ENCODE peak calls at places on chromosomes 1 and 21, in seven cellular contexts. One of them, this sample, is unnamed.

GRCh38 chr1:165828581-165829329 is 1.3 kb downstream of the UCK2 start:
- DNase-seq in cardiac muscle cell: peak
- DNase-seq in AG10803: peak
- DNase-seq in bronchial epithelial cell: peak
- DNase-seq in CD4-positive, alpha-beta memory T cell: no peak
- DNase-seq in skeletal muscle cell: peak
- DNase-seq in HepG2: peak
- DNase-seq in this sample: peak

GRCh38 chr1:78177708-78178270 is 132.0 kb downstream of the GIPC2 start:
- DNase-seq in HepG2: no peak
- DNase-seq in AG10803: no peak
- DNase-seq in skeletal muscle cell: no peak
- DNase-seq in cardiac muscle cell: no peak
- DNase-seq in bronchial epithelial cell: no peak
- DNase-seq in CD4-positive, alpha-beta memory T cell: no peak
- DNase-seq in this sample: peak

GRCh38 chr1:184838374-184838995 is 83.8 kb upstream of the EDEM3 start:
- DNase-seq in cardiac muscle cell: no peak
- DNase-seq in CD4-positive, alpha-beta memory T cell: no peak
- DNase-seq in AG10803: peak
- DNase-seq in skeletal muscle cell: peak
- DNase-seq in HepG2: no peak
- DNase-seq in bronchial epithelial cell: peak
- DNase-seq in this sample: no peak

GRCh38 chr1:161727343-161727924 is 6.1 kb downstream of the FCRLB start:
- DNase-seq in skeletal muscle cell: peak
- DNase-seq in bronchial epithelial cell: no peak
- DNase-seq in cardiac muscle cell: no peak
- DNase-seq in HepG2: no peak
- DNase-seq in CD4-positive, alpha-beta memory T cell: peak
- DNase-seq in AG10803: peak
- DNase-seq in this sample: peak

GRCh38 chr1:20551945-20552727 is at the start of gene FAM43B:
- DNase-seq in skeletal muscle cell: no peak
- DNase-seq in bronchial epithelial cell: no peak
- DNase-seq in CD4-positive, alpha-beta memory T cell: no peak
- DNase-seq in cardiac muscle cell: peak
- DNase-seq in HepG2: peak
- DNase-seq in AG10803: no peak
- DNase-seq in this sample: peak

GRCh38 chr1:169466259-169467230 is 19.2 kb downstream of the SLC19A2 start:
- DNase-seq in bronchial epithelial cell: peak
- DNase-seq in skeletal muscle cell: no peak
- DNase-seq in HepG2: peak
- DNase-seq in cardiac muscle cell: peak
- DNase-seq in CD4-positive, alpha-beta memory T cell: no peak
- DNase-seq in AG10803: peak
- DNase-seq in this sample: peak

GRCh38 chr1:8497196-8497878 is 179.4 kb downstream of the SLC45A1 start:
- DNase-seq in AG10803: peak
- DNase-seq in skeletal muscle cell: peak
- DNase-seq in HepG2: no peak
- DNase-seq in cardiac muscle cell: no peak
- DNase-seq in bronchial epithelial cell: peak
- DNase-seq in CD4-positive, alpha-beta memory T cell: no peak
- DNase-seq in this sample: no peak

GRCh38 chr1:204503122-204503912 is 8.7 kb upstream of the PIK3C2B start:
- DNase-seq in skeletal muscle cell: peak
- DNase-seq in cardiac muscle cell: peak
- DNase-seq in CD4-positive, alpha-beta memory T cell: peak
- DNase-seq in bronchial epithelial cell: peak
- DNase-seq in HepG2: peak
- DNase-seq in AG10803: peak
- DNase-seq in this sample: peak

GRCh38 chr1:161218301-161219077 is 3.4 kb downstream of the FCER1G start:
- DNase-seq in HepG2: peak
- DNase-seq in AG10803: no peak
- DNase-seq in skeletal muscle cell: no peak
- DNase-seq in bronchial epithelial cell: no peak
- DNase-seq in cardiac muscle cell: no peak
- DNase-seq in CD4-positive, alpha-beta memory T cell: no peak
- DNase-seq in this sample: no peak

GRCh38 chr1:225454733-225455132 is 26.9 kb upstream of the LBR start:
- DNase-seq in CD4-positive, alpha-beta memory T cell: no peak
- DNase-seq in bronchial epithelial cell: peak
- DNase-seq in HepG2: no peak
- DNase-seq in skeletal muscle cell: peak
- DNase-seq in AG10803: peak
- DNase-seq in cardiac muscle cell: no peak
- DNase-seq in this sample: no peak

GRCh38 chr21:46202592-46203202 is 18.4 kb upstream of the SPATC1L start:
- DNase-seq in AG10803: no peak
- DNase-seq in skeletal muscle cell: no peak
- DNase-seq in cardiac muscle cell: no peak
- DNase-seq in CD4-positive, alpha-beta memory T cell: no peak
- DNase-seq in HepG2: no peak
- DNase-seq in bronchial epithelial cell: no peak
- DNase-seq in this sample: peak

GRCh38 chr1:226634611-226635246 is 86.2 kb downstream of the STUM start:
- DNase-seq in HepG2: no peak
- DNase-seq in AG10803: no peak
- DNase-seq in CD4-positive, alpha-beta memory T cell: no peak
- DNase-seq in cardiac muscle cell: no peak
- DNase-seq in skeletal muscle cell: no peak
- DNase-seq in bronchial epithelial cell: no peak
- DNase-seq in this sample: no peak

DNA sequence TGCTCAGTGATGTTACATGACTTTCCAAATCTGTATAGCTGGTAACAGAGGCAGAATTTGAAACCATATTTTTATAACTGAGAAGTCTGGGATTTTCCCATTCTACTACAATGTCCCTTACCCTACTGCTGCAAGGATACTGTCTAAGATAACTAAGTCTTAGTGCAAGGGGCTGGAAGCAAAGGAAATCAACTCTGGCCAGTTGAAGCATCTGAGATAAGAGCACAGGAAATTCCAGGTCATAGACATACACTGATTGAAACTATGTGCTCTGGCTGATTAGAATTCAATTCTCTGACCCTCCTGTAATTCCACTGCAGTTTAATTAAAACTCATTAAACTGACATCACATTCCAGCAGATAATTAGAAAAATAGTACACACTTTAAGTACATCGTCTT is 267.7 kb upstream of the C1orf87 start:
- DNase-seq in HepG2: no peak
- DNase-seq in CD4-positive, alpha-beta memory T cell: no peak
- DNase-seq in cardiac muscle cell: no peak
- DNase-seq in AG10803: no peak
- DNase-seq in skeletal muscle cell: no peak
- DNase-seq in bronchial epithelial cell: no peak
- DNase-seq in this sample: no peak
- H3K4me3 ChIP-seq in HepG2: no peak
- H3K4me3 ChIP-seq in CD4-positive, alpha-beta memory T cell: no peak
- H3K4me3 ChIP-seq in cardiac muscle cell: no peak
- H3K4me3 ChIP-seq in AG10803: no peak
- H3K4me3 ChIP-seq in skeletal muscle cell: no peak
- H3K4me3 ChIP-seq in bronchial epithelial cell: no peak
- H3K4me3 ChIP-seq in this sample: no peak

GRCh38 chr1:81681104-81681503 is 119.6 kb upstream of the ADGRL2 start:
- DNase-seq in CD4-positive, alpha-beta memory T cell: no peak
- DNase-seq in bronchial epithelial cell: no peak
- DNase-seq in AG10803: peak
- DNase-seq in cardiac muscle cell: no peak
- DNase-seq in HepG2: no peak
- DNase-seq in skeletal muscle cell: no peak
- DNase-seq in this sample: no peak
- H3K4me3 ChIP-seq in CD4-positive, alpha-beta memory T cell: no peak
- H3K4me3 ChIP-seq in bronchial epithelial cell: no peak
- H3K4me3 ChIP-seq in AG10803: no peak
- H3K4me3 ChIP-seq in cardiac muscle cell: no peak
- H3K4me3 ChIP-seq in HepG2: no peak
- H3K4me3 ChIP-seq in skeletal muscle cell: no peak
- H3K4me3 ChIP-seq in this sample: no peak

GRCh38 chr21:32423846-32424535 is 11.5 kb downstream of the EVA1C start:
- DNase-seq in bronchial epithelial cell: no peak
- DNase-seq in skeletal muscle cell: no peak
- DNase-seq in CD4-positive, alpha-beta memory T cell: no peak
- DNase-seq in AG10803: no peak
- DNase-seq in HepG2: no peak
- DNase-seq in cardiac muscle cell: no peak
- DNase-seq in this sample: no peak
- H3K4me3 ChIP-seq in bronchial epithelial cell: no peak
- H3K4me3 ChIP-seq in skeletal muscle cell: no peak
- H3K4me3 ChIP-seq in CD4-positive, alpha-beta memory T cell: no peak
- H3K4me3 ChIP-seq in AG10803: no peak
- H3K4me3 ChIP-seq in HepG2: no peak
- H3K4me3 ChIP-seq in cardiac muscle cell: no peak
- H3K4me3 ChIP-seq in this sample: no peak

GRCh38 chr1:117011334-117011733 is 9.8 kb downstream of the CD101 start:
- DNase-seq in AG10803: no peak
- DNase-seq in HepG2: no peak
- DNase-seq in CD4-positive, alpha-beta memory T cell: no peak
- DNase-seq in bronchial epithelial cell: no peak
- DNase-seq in skeletal muscle cell: no peak
- DNase-seq in cardiac muscle cell: no peak
- DNase-seq in this sample: no peak

GRCh38 chr1:117010310-117010969 is 8.9 kb downstream of the CD101 start:
- DNase-seq in skeletal muscle cell: no peak
- DNase-seq in bronchial epithelial cell: no peak
- DNase-seq in CD4-positive, alpha-beta memory T cell: no peak
- DNase-seq in cardiac muscle cell: no peak
- DNase-seq in HepG2: no peak
- DNase-seq in AG10803: no peak
- DNase-seq in this sample: no peak

GRCh38 chr1:117007719-117008013 is 6.1 kb downstream of the CD101 start:
- DNase-seq in CD4-positive, alpha-beta memory T cell: no peak
- DNase-seq in HepG2: no peak
- DNase-seq in bronchial epithelial cell: peak
- DNase-seq in skeletal muscle cell: no peak
- DNase-seq in AG10803: no peak
- DNase-seq in cardiac muscle cell: no peak
- DNase-seq in this sample: no peak

GRCh38 chr1:117008675-117009074 is 7.1 kb downstream of the CD101 start:
- DNase-seq in AG10803: no peak
- DNase-seq in CD4-positive, alpha-beta memory T cell: no peak
- DNase-seq in skeletal muscle cell: no peak
- DNase-seq in HepG2: no peak
- DNase-seq in cardiac muscle cell: no peak
- DNase-seq in bronchial epithelial cell: no peak
- DNase-seq in this sample: no peak

DNA sequence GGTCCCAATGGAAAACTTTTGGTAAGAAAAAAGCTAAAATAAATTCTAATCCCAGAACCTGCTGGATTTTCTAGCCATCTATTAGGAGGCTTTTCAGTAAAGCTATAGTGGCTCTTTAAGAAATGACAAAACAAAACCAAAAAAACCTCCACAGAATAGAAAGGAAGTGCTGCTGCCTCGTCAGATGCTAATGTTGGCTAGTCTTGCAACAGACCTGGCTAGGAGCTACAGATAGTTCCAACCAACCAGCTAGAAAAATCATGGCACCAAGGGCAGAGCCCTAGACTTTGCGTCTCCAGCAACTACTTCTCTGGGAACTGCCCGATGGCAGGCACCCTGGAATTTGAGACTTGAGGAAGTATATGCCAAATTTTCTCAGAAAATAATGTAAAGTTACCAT is 7.6 kb downstream of the CD101 start:
- DNase-seq in cardiac muscle cell: no peak
- DNase-seq in AG10803: peak
- DNase-seq in CD4-positive, alpha-beta memory T cell: peak
- DNase-seq in skeletal muscle cell: peak
- DNase-seq in HepG2: no peak
- DNase-seq in bronchial epithelial cell: no peak
- DNase-seq in this sample: peak
- H3K4me3 ChIP-seq in cardiac muscle cell: no peak
- H3K4me3 ChIP-seq in AG10803: no peak
- H3K4me3 ChIP-seq in CD4-positive, alpha-beta memory T cell: no peak
- H3K4me3 ChIP-seq in skeletal muscle cell: no peak
- H3K4me3 ChIP-seq in HepG2: no peak
- H3K4me3 ChIP-seq in bronchial epithelial cell: no peak
- H3K4me3 ChIP-seq in this sample: no peak

DNA sequence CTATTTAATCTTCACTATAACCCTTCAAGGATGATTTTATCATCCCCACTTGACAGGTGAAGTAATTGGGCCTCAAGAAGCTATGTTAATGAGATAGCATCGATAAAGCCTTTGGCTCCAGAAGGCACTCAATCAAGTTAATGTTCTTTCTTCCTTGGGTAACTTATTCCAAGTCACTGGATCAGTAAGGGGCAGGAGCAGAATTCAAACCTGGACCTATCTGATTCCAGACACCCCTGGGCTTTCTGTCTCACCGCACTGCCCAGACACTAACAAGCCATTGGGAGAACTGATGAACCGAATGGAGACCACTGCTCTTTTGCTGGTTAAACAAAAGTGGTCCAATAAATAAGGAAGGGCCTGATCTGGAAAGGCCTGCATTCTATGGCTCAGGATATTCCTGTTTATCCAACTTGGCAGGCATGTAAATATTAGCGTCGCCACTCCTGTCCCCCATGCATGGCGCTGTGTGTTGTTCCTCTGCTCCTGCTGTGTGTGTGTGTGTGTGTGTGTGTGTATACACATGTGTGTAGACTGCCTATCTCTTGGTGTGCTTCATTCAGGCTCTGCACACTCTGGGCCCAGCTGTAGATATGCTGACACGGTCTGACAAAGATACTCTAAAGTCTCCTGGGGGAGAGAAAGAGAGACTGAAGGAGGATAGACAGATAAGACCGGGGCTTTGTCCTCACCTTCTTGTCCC is 6.9 kb downstream of the LMOD1 start:
- DNase-seq in CD4-positive, alpha-beta memory T cell: no peak
- DNase-seq in cardiac muscle cell: no peak
- DNase-seq in HepG2: no peak
- DNase-seq in skeletal muscle cell: no peak
- DNase-seq in AG10803: no peak
- DNase-seq in bronchial epithelial cell: no peak
- DNase-seq in this sample: no peak
- H3K4me3 ChIP-seq in CD4-positive, alpha-beta memory T cell: no peak
- H3K4me3 ChIP-seq in cardiac muscle cell: no peak
- H3K4me3 ChIP-seq in HepG2: no peak
- H3K4me3 ChIP-seq in skeletal muscle cell: no peak
- H3K4me3 ChIP-seq in AG10803: no peak
- H3K4me3 ChIP-seq in bronchial epithelial cell: no peak
- H3K4me3 ChIP-seq in this sample: no peak

This sample was measured in Jurkat, Clone E6-1.